ENCODE peak calls at places on chromosomes 2 and 18, in four cellular contexts. One of them, this sample, is unnamed.

GRCh38 chr2:71100195-71100964 is 29.6 kb downstream of the MCEE start:
- DNase-seq in cardiac fibroblast: peak; percentile 76
- DNase-seq in Panc1: peak; percentile 43
- DNase-seq in omental fat pad: no peak
- DNase-seq in this sample: no peak

GRCh38 chr2:174794851-174795374 is 30.6 kb upstream of the CHRNA1 start:
- DNase-seq in omental fat pad: no peak
- DNase-seq in cardiac fibroblast: no peak
- DNase-seq in Panc1: no peak
- DNase-seq in this sample: no peak

GRCh38 chr2:135585586-135585985 is 54.3 kb downstream of the R3HDM1 start:
- DNase-seq in cardiac fibroblast: peak; percentile 28
- DNase-seq in Panc1: no peak
- DNase-seq in omental fat pad: no peak
- DNase-seq in this sample: no peak

GRCh38 chr2:20925265-20925889 is 102.5 kb upstream of the LDAH start:
- DNase-seq in Panc1: no peak
- DNase-seq in cardiac fibroblast: peak; percentile 3
- DNase-seq in omental fat pad: no peak
- DNase-seq in this sample: no peak

GRCh38 chr2:65033178-65033577 is 23.0 kb upstream of the CEP68 start:
- DNase-seq in Panc1: no peak
- DNase-seq in cardiac fibroblast: peak; percentile 10
- DNase-seq in omental fat pad: no peak
- DNase-seq in this sample: no peak

GRCh38 chr2:56589194-56589593 is 405.4 kb downstream of the CCDC85A start:
- DNase-seq in Panc1: no peak
- DNase-seq in cardiac fibroblast: no peak
- DNase-seq in omental fat pad: no peak
- DNase-seq in this sample: no peak

GRCh38 chr2:16960579-16960978 is 294.9 kb upstream of the CYRIA start:
- DNase-seq in cardiac fibroblast: no peak
- DNase-seq in omental fat pad: no peak
- DNase-seq in Panc1: no peak
- DNase-seq in this sample: no peak

GRCh38 chr2:145503511-145503910 is 983.6 kb upstream of the ZEB2 start:
- DNase-seq in cardiac fibroblast: no peak
- DNase-seq in Panc1: no peak
- DNase-seq in omental fat pad: no peak
- DNase-seq in this sample: no peak

GRCh38 chr18:45621068-45621511 is 5.8 kb downstream of the SLC14A2 start:
- DNase-seq in Panc1: peak; percentile 58
- DNase-seq in cardiac fibroblast: peak; percentile 58
- DNase-seq in omental fat pad: no peak
- DNase-seq in this sample: no peak

GRCh38 chr2:196442211-196442610 is 197.3 kb upstream of the CCDC150 start:
- DNase-seq in cardiac fibroblast: no peak
- DNase-seq in Panc1: no peak
- DNase-seq in omental fat pad: no peak
- DNase-seq in this sample: no peak

GRCh38 chr2:36565712-36566111 is 32.3 kb downstream of the FEZ2 start:
- DNase-seq in cardiac fibroblast: no peak
- DNase-seq in Panc1: no peak
- DNase-seq in omental fat pad: no peak
- DNase-seq in this sample: no peak

GRCh38 chr2:26903676-26904075 is 55.7 kb downstream of the DPYSL5 start:
- DNase-seq in omental fat pad: no peak
- DNase-seq in cardiac fibroblast: no peak
- DNase-seq in Panc1: no peak
- DNase-seq in this sample: no peak

GRCh38 chr18:42338683-42339082 is 383.6 kb downstream of the PIK3C3 start:
- DNase-seq in Panc1: no peak
- DNase-seq in omental fat pad: no peak
- DNase-seq in cardiac fibroblast: no peak
- DNase-seq in this sample: no peak

GRCh38 chr18:42336139-42336538 is 381.1 kb downstream of the PIK3C3 start:
- DNase-seq in cardiac fibroblast: no peak
- DNase-seq in omental fat pad: no peak
- DNase-seq in Panc1: no peak
- DNase-seq in this sample: no peak

GRCh38 chr18:42340423-42341009 is 385.5 kb downstream of the PIK3C3 start:
- DNase-seq in Panc1: no peak
- DNase-seq in cardiac fibroblast: no peak
- DNase-seq in omental fat pad: no peak
- DNase-seq in this sample: no peak

GRCh38 chr18:42339324-42339723 is 384.3 kb downstream of the PIK3C3 start:
- DNase-seq in cardiac fibroblast: no peak
- DNase-seq in omental fat pad: no peak
- DNase-seq in Panc1: no peak
- DNase-seq in this sample: no peak

GRCh38 chr18:42341423-42341822 is 386.4 kb downstream of the PIK3C3 start:
- DNase-seq in cardiac fibroblast: no peak
- DNase-seq in omental fat pad: no peak
- DNase-seq in Panc1: no peak
- DNase-seq in this sample: no peak
- TF ChIP-seq CTCF in cardiac fibroblast: no peak
- TF ChIP-seq CTCF in omental fat pad: no peak
- TF ChIP-seq CTCF in Panc1: no peak
- TF ChIP-seq CTCF in this sample: no peak

GRCh38 chr2:68295523-68295922 is 24.2 kb downstream of the CNRIP1 start:
- DNase-seq in Panc1: no peak
- DNase-seq in cardiac fibroblast: no peak
- DNase-seq in omental fat pad: no peak
- DNase-seq in this sample: no peak

GRCh38 chr2:68293024-68293423 is 26.7 kb downstream of the CNRIP1 start:
- DNase-seq in omental fat pad: no peak
- DNase-seq in Panc1: no peak
- DNase-seq in cardiac fibroblast: no peak
- DNase-seq in this sample: no peak

GRCh38 chr2:68294913-68295312 is 24.8 kb downstream of the CNRIP1 start:
- DNase-seq in cardiac fibroblast: no peak
- DNase-seq in omental fat pad: no peak
- DNase-seq in Panc1: no peak
- DNase-seq in this sample: no peak

GRCh38 chr2:68292108-68292710 is 27.5 kb downstream of the CNRIP1 start:
- DNase-seq in omental fat pad: no peak
- DNase-seq in cardiac fibroblast: peak; percentile 48
- DNase-seq in Panc1: peak; percentile 18
- DNase-seq in this sample: no peak

DNA sequence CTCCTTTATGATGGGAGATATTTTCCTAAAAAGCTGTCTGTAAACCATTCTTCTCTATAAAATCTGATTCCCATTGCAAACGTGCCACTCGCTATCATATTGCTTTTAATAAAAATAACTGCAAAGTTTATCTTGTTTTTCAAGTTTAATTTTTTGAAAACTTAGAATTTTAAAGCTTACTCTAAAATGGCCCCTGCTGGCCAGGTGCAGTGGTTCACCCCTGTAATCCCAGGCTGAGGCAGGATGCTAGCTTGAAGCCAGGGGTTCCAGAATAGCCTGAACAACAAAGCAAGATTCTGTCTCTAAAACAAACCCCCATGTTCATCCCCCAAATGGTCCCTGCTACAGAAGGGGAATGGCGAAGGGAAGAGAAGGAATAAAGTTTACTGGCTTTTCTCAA is 25.6 kb downstream of the CNRIP1 start:
- DNase-seq in cardiac fibroblast: no peak
- DNase-seq in Panc1: no peak
- DNase-seq in omental fat pad: no peak
- DNase-seq in this sample: no peak
- TF ChIP-seq CTCF in cardiac fibroblast: no peak
- TF ChIP-seq CTCF in Panc1: peak; percentile 11
- TF ChIP-seq CTCF in omental fat pad: no peak
- TF ChIP-seq CTCF in this sample: no peak

GRCh38 chr2:8872821-8873432 is 35.5 kb upstream of the KIDINS220 start:
- DNase-seq in cardiac fibroblast: peak; percentile 75
- DNase-seq in Panc1: peak; percentile 43
- DNase-seq in omental fat pad: no peak
- DNase-seq in this sample: no peak
- TF ChIP-seq CTCF in cardiac fibroblast: peak; percentile 56
- TF ChIP-seq CTCF in Panc1: peak; percentile 75
- TF ChIP-seq CTCF in omental fat pad: peak; percentile 7
- TF ChIP-seq CTCF in this sample: peak; percentile 86

DNA sequence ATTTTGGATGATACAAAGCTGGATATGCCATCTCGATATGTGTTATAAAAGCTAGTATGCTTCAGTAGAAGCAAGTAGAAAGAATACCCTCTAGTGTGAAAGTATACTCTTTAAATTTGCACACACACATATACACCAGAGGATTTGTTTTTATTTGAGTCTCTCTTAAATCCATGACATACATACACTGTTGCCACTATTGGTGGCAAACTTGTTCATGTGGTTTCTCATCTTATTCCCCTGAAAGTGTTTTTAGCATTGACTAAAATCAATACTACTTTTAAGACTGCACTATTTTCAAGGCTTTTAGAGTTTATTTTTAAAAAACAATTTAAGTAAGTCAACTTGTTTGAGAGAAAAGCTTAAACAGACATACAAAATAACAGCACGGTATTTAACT is 137.4 kb downstream of the IKZF2 start:
- DNase-seq in omental fat pad: no peak
- DNase-seq in cardiac fibroblast: no peak
- DNase-seq in Panc1: no peak
- DNase-seq in this sample: no peak
- TF ChIP-seq CTCF in omental fat pad: no peak
- TF ChIP-seq CTCF in cardiac fibroblast: no peak
- TF ChIP-seq CTCF in Panc1: no peak
- TF ChIP-seq CTCF in this sample: no peak

DNA sequence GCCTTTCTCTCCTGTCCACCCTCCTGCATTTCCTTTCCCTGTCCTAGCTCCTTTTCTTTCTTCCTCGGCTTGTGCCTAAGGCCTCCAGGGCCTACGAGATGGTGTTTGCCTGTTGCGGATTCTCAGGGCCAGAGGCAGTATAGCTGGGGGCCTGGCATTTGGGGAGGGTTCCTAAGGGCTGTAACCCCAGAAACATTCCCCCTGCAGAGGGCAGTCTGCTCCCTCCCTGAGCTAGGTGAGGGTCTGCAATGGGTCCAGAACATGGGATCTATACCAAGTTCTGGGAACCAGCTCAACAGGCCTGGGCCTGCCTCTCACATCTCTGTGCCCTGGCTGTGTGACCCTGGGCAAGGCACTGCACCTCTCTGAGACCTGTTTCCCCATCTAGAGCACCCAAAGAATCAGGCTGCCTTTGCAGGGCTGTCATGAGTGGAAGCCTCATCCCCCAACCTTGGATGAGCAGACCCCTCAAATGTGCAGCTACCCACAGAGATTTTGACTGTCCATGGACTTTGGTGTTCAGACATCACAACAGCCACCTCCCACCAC is 97.5 kb downstream of the GLI2 start:
- DNase-seq in cardiac fibroblast: no peak
- DNase-seq in Panc1: no peak
- DNase-seq in omental fat pad: no peak
- DNase-seq in this sample: peak; percentile 29
- TF ChIP-seq CTCF in cardiac fibroblast: no peak
- TF ChIP-seq CTCF in Panc1: no peak
- TF ChIP-seq CTCF in omental fat pad: no peak
- TF ChIP-seq CTCF in this sample: no peak

This sample was measured in RWPE2.